ENCODE peak calls at places on chromosomes 4 and X, in ten cellular contexts. G is left colon; D is left cardiac atrium; M is progenitor cell of endocrine pancreas; P is naive thymus-derived CD8-positive, alpha-beta T cell; I is HL-60; C is omental fat pad; T is hypothalamus; X is G401; J is neural crest cell. E is an unnamed sample.

GRCh38 chrX:41923925-41924693 is 755 bp upstream of the CASK start:
- DNase-seq in D (no peak), M (no peak), X (peak; percentile 77), I (no peak), P (no peak), T (no peak), J (no peak), C (no peak), G (peak; percentile 44), E (peak; percentile 18)

GRCh38 chr4:40840985-40841571 is 91.3 kb downstream of the NSUN7 start:
- DNase-seq in X (peak; percentile 44), I (peak; percentile 82), M (peak; percentile 37), T (peak; percentile 31), D (peak; percentile 86), P (peak; percentile 5), C (peak; percentile 89), G (peak; percentile 69), J (peak; percentile 80), E (peak; percentile 85)

GRCh38 chrX:13750204-13750603 is 15.7 kb downstream of the OFD1 start:
- DNase-seq in X (peak; percentile 65), P (no peak), T (no peak), I (peak; percentile 49), J (no peak), M (no peak), D (no peak), C (no peak), G (no peak), E (no peak)

GRCh38 chrX:134512566-134512965 is 52.6 kb downstream of the HPRT1 start:
- DNase-seq in J (no peak), X (no peak), D (no peak), T (no peak), P (no peak), G (no peak), M (no peak), C (no peak), I (no peak), E (no peak)

GRCh38 chr4:72974694-72975487 is 94.6 kb downstream of the COX18 start:
- DNase-seq in J (no peak), M (no peak), G (no peak), D (no peak), I (peak; percentile 26), T (no peak), X (no peak), C (no peak), P (no peak), E (no peak)

GRCh38 chrX:14777484-14777883 is 95.4 kb downstream of the FANCB start:
- DNase-seq in I (no peak), M (no peak), D (no peak), G (no peak), T (no peak), X (no peak), P (no peak), J (no peak), C (no peak), E (no peak)

GRCh38 chr4:21467551-21467950 is 481.0 kb downstream of the KCNIP4 start:
- DNase-seq in T (no peak), J (no peak), P (no peak), G (no peak), M (no peak), I (no peak), C (no peak), X (no peak), D (no peak), E (no peak)

GRCh38 chr4:150942539-150942938 is 72.5 kb downstream of the LRBA start:
- DNase-seq in X (no peak), T (no peak), P (no peak), M (no peak), I (no peak), G (no peak), C (no peak), D (no peak), J (no peak), E (no peak)

GRCh38 chr4:55406545-55406944 is 10.8 kb downstream of the TMEM165 start:
- DNase-seq in M (no peak), D (no peak), T (no peak), X (no peak), P (no peak), G (no peak), I (no peak), C (no peak), J (no peak), E (no peak)

GRCh38 chrX:73859622-73860021 is 296.6 kb downstream of the CHIC1 start:
- DNase-seq in G (no peak), P (no peak), C (no peak), I (no peak), M (no peak), J (no peak), X (no peak), T (no peak), D (no peak), E (no peak)

GRCh38 chr4:95129708-95130343 is 372.1 kb downstream of the BMPR1B start:
- DNase-seq in D (no peak), X (no peak), T (no peak), G (no peak), J (no peak), P (no peak), I (peak; percentile 53), M (no peak), C (no peak), E (no peak)

GRCh38 chr4:170978990-170979389 is 834.2 kb upstream of the GALNTL6 start:
- DNase-seq in P (no peak), G (no peak), I (no peak), C (no peak), D (no peak), T (no peak), J (no peak), X (no peak), M (no peak), E (peak; percentile 39)

GRCh38 chrX:69615323-69615722 is 590 bp upstream of the EDA start:
- DNase-seq in P (no peak), G (no peak), M (no peak), X (no peak), T (no peak), I (no peak), C (no peak), J (no peak), D (no peak), E (no peak)

GRCh38 chrX:70439016-70439415 is 5.6 kb upstream of the DLG3 start:
- DNase-seq in C (no peak), P (no peak), D (no peak), X (no peak), G (no peak), I (no peak), M (no peak), J (no peak), T (no peak), E (no peak)

GRCh38 chrX:12115377-12115776 is 22.9 kb upstream of the FRMPD4 start:
- DNase-seq in I (peak; percentile 1), G (no peak), J (peak; percentile 3), P (no peak), M (no peak), D (no peak), C (no peak), X (no peak), T (no peak), E (no peak)

GRCh38 chrX:136879001-136879667 is 1.4 kb downstream of the RBMX start:
- DNase-seq in X (peak; percentile 17), C (no peak), M (no peak), G (no peak), D (no peak), I (no peak), J (no peak), P (no peak), T (no peak), E (no peak)

GRCh38 chr4:122005064-122005755 is 53.4 kb upstream of the TRPC3 start:
- DNase-seq in T (no peak), D (no peak), I (no peak), M (no peak), P (no peak), G (no peak), C (no peak), X (no peak), J (no peak), E (no peak)

GRCh38 chrX:153778684-153779101 is 2.1 kb upstream of the SRPK3 start:
- DNase-seq in T (no peak), J (no peak), I (no peak), M (no peak), G (no peak), C (no peak), D (no peak), P (no peak), X (no peak), E (no peak)

GRCh38 chr4:104210420-104210819 is 284.3 kb downstream of the CXXC4 start:
- DNase-seq in G (no peak), P (no peak), I (no peak), J (no peak), X (no peak), C (no peak), M (no peak), T (no peak), D (no peak), E (no peak)